ENCODE peak calls at places on chromosomes 7 and 10, in four cellular contexts. B is small intestine, F is HAP-1, E is hepatocyte. K is an unnamed sample.

GRCh38 chr7:139799586-139799985 is 21.8 kb upstream of the HIPK2 start:
- DNase-seq in B (no peak), E (no peak), F (no peak), K (no peak)

GRCh38 chr7:41334071-41334862 is 368.6 kb downstream of the INHBA start:
- DNase-seq in F (no peak), E (no peak), B (no peak), K (no peak)

GRCh38 chr10:46052791-46053375 is 6.8 kb upstream of the MSMB start:
- DNase-seq in E (no peak), F (no peak), B (no peak), K (no peak)

GRCh38 chr7:69893915-69894314 is 295.6 kb downstream of the AUTS2 start:
- DNase-seq in F (peak; percentile 29), B (no peak), E (peak; percentile 26), K (no peak)

GRCh38 chr7:47249361-47249760 is 332.6 kb downstream of the TNS3 start:
- DNase-seq in B (no peak), F (no peak), E (no peak), K (no peak)

GRCh38 chr7:73606801-73607691 is 17.3 kb downstream of the MLXIPL start:
- DNase-seq in B (no peak), F (peak; percentile 39), E (peak; percentile 77), K (no peak)

GRCh38 chr7:143914938-143915337 is 13.0 kb upstream of the TCAF1 start:
- DNase-seq in B (no peak), E (no peak), F (no peak), K (no peak)

GRCh38 chr10:338176-339037 is 203.2 kb downstream of the ZMYND11 start:
- DNase-seq in F (no peak), E (no peak), B (peak; percentile 70), K (no peak)

GRCh38 chr10:86824151-86824550 is 67.7 kb downstream of the BMPR1A start:
- DNase-seq in B (no peak), E (no peak), F (no peak), K (no peak)

GRCh38 chr7:794671-795329 is 37.5 kb upstream of the SUN1 start:
- DNase-seq in B (peak; percentile 45), F (no peak), E (no peak), K (no peak)

GRCh38 chr7:93171606-93172226 is 23.5 kb upstream of the SAMD9L start:
- DNase-seq in E (no peak), B (no peak), F (no peak), K (no peak)

GRCh38 chr10:86651631-86652331 is 2.6 kb upstream of the OPN4 start:
- DNase-seq in E (no peak), B (no peak), F (no peak), K (peak; percentile 60)

GRCh38 chr10:14486777-14487510 is 156.2 kb upstream of the FRMD4A start:
- DNase-seq in B (no peak), F (no peak), E (no peak), K (no peak)

GRCh38 chr7:100966542-100967291 is 2.6 kb upstream of the MUC12 start:
- DNase-seq in B (no peak), F (no peak), E (no peak), K (no peak)

GRCh38 chr7:37283701-37284100 is 165.0 kb downstream of the ELMO1 start:
- DNase-seq in E (no peak), B (no peak), F (no peak), K (no peak)
- H3K4me1 ChIP-seq in E (peaks cover 8% of the 10 kb centered on the region), B (peaks cover 11% of the 10 kb centered on the region), F (no peaks in the 10 kb centered on the region), K (peaks cover 16% of the 10 kb centered on the region)

DNA sequence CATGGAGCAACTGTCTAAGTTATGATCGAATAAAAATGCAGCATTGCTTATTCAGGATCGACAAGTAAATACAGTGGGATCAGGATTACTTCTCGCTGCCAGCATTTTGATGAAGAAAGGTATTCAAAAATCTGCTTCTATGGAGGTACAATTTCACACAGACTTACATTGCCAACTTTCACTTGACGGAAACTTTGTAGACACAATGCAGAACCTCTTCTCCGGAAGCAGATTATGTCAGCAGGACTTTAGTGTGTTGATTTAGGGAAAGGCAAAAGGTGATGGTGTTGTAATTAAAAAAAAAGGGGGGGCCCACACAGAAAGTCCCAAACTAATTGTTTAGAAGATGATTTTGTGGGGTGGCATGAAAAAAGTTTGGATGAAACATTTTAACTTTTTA is 462.4 kb upstream of the KLF6 start:
- DNase-seq in E (no peak), B (no peak), F (no peak), K (no peak)
- H3K4me1 ChIP-seq in E (peaks cover under 1% of the 10 kb centered on the region), B (peaks cover 5% of the 10 kb centered on the region), F (no peaks in the 10 kb centered on the region), K (no peaks in the 10 kb centered on the region)

GRCh38 chr7:16651391-16652254 is 5.6 kb downstream of the BZW2 start:
- DNase-seq in E (no peak), B (no peak), F (no peak), K (no peak)
- H3K4me1 ChIP-seq in E (peaks cover 9% of the 10 kb centered on the region), B (peaks cover 11% of the 10 kb centered on the region), F (peaks cover 30% of the 10 kb centered on the region), K (no peaks in the 10 kb centered on the region)

GRCh38 chr10:68138526-68138925 is 29.2 kb downstream of the MYPN start:
- DNase-seq in F (no peak), E (no peak), B (no peak), K (no peak)
- H3K4me1 ChIP-seq in F (no peaks in the 10 kb centered on the region), E (peaks cover 12% of the 10 kb centered on the region), B (peaks cover 4% of the 10 kb centered on the region), K (no peaks in the 10 kb centered on the region)

DNA sequence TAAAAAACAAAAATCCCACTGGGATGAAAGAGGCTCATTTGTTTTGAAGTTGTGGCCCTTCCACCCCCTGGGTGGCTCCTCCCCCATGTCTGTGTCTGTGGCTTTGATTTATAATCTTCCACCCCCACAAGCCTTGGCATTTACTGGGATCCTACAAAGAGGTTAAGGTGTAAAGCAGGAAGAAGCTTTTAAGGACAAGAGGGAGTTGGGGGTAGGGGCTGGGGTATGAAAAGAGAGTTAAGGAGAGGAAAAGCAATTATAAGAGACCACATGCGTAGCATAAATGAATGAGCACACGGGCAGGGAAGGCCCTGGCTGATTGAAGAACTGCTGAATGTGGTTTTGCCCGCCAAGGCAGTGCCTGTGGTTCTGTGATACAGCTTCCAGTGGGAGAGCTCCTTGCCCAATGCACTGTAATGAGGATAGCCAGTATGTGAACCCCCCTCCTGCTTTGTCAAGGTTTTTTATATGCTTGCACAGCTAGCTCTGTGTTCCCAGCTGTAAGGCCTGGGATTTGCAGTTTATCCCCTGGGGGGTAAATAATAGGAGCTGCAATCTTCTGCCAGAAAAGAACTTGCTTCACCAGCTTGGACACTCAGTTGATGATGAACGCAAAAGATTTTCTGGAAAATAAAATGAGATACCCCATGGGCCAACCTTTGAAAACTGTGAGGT is 34.7 kb upstream of the KMT2E start:
- DNase-seq in F (peak; percentile 63), B (no peak), E (peak; percentile 60), K (no peak)
- H3K4me1 ChIP-seq in F (peaks cover 28% of the 10 kb centered on the region), B (peaks cover 18% of the 10 kb centered on the region), E (peaks cover 50% of the 10 kb centered on the region), K (peaks cover 70% of the 10 kb centered on the region)

GRCh38 chr7:22487978-22488642 is 11.9 kb downstream of the STEAP1B start:
- DNase-seq in B (no peak), F (no peak), E (no peak), K (no peak)

GRCh38 chr7:22485189-22485588 is 14.8 kb downstream of the STEAP1B start:
- DNase-seq in F (no peak), B (no peak), E (no peak), K (no peak)

GRCh38 chr7:22486597-22486996 is 13.4 kb downstream of the STEAP1B start:
- DNase-seq in F (no peak), E (no peak), B (no peak), K (no peak)

DNA sequence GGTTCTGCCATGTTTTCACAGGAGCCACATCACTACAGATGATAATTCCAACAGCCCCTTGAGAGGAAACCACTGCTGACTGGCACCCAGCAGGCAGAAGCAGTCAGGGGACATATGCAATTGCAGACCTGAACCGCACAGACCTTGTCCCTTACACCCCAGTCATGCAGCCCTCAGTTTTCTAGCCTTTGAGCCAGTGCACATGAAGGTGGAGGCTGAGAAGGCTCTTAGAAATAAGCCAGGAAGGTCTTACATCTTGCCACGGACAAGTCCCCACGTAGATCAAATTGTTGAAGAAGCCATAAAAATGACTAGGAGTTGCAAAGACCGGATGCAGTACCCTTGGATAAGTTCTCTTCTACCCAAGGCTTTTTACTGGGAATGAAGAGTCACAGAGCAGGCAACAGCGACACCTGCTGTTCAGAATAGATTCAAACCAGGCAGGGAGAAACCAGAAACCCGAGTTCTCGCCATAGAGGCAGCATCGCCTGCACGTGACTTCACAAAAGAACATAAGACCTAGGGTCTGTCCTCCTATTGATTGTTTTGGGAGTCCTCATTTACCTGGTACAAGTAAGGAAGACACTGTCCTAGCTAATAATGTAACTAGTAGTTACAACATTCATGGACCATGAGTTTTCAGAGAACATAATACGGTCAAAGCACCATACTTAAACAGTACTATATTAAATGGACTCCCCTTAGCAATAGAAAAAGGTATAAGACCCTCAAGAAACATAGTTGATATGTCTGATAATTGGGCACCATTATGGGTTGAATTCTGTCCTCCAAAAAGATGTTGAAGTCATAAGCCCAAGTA is 11.1 kb downstream of the STEAP1B start:
- DNase-seq in E (peak; percentile 87), B (peak; percentile 74), F (peak; percentile 61), K (peak; percentile 72)
- H3K4me1 ChIP-seq in E (no peaks in the 10 kb centered on the region), B (no peaks in the 10 kb centered on the region), F (no peaks in the 10 kb centered on the region), K (no peaks in the 10 kb centered on the region)

GRCh38 chr7:15684834-15685233 is 1.6 kb downstream of the MEOX2 start:
- DNase-seq in B (no peak), F (no peak), E (no peak), K (peak; percentile 54)
- H3K4me1 ChIP-seq in B (peaks cover 5% of the 10 kb centered on the region), F (peaks cover 5% of the 10 kb centered on the region), E (peaks cover 4% of the 10 kb centered on the region), K (peaks cover 7% of the 10 kb centered on the region)

GRCh38 chr10:122374246-122374858 is at the start of gene PLEKHA1:
- DNase-seq in E (peak; percentile 98), F (peak; percentile 81), B (peak; percentile 95), K (peak; percentile 98)

GRCh38 chr10:122379041-122379440 is 4.5 kb downstream of the PLEKHA1 start:
- DNase-seq in E (no peak), F (no peak), B (no peak), K (no peak)

GRCh38 chr10:122375761-122376160 is 1.3 kb downstream of the PLEKHA1 start:
- DNase-seq in F (no peak), B (peak; percentile 20), E (no peak), K (no peak)

GRCh38 chr10:122374859-122375721 is 582 bp downstream of the PLEKHA1 start:
- DNase-seq in F (peak; percentile 10), B (peak; percentile 64), E (peak; percentile 85), K (peak; percentile 80)

DNA sequence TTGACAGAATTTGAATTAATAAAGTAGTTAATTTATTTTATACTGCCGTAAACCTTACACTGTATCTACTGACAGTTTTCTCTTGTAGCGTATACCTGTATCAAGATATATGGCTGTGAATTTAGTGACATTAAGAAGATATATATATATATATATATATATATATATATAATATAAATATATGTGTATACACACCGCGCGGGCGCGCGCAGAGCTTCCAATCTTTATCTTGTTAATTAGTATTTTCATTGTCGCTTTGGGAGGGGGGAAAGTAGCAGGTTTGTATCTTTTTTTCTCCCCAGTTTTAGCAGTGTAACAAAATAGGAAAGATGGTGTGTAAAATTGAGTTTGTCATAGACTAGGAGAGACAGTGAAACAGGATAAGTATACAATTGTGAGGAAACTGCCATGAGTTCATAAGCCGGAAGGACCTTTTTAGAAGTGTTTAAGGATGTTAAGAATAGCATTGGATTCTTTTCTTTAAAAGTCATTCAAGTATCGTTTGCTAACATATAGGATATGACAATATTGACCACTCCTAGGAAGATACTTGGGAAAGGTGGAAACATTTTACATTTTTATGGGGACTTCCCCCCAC is 2.0 kb downstream of the PLEKHA1 start:
- DNase-seq in F (no peak), B (no peak), E (no peak), K (no peak)
- H3K4me1 ChIP-seq in F (peaks cover 5% of the 10 kb centered on the region), B (no peaks in the 10 kb centered on the region), E (peaks cover 15% of the 10 kb centered on the region), K (peaks cover 4% of the 10 kb centered on the region)